ENCODE peak calls at places on chromosomes 11 and 22, in six cellular contexts. Q is left ventricle myocardium inferior, J is ovary, N is foreskin fibroblast, R is testis, X is fibroblast of mammary gland. M is an unnamed sample.

GRCh38 chr11:2404735-2405196 is 4.2 kb downstream of the TSSC4 start:
- DNase-seq in X (no peak), Q (no peak), J (no peak), R (no peak), N (no peak), M (no peak)

GRCh38 chr22:35205956-35206355 is 51.3 kb upstream of the HMGXB4 start:
- DNase-seq in Q (no peak), N (no peak), X (peak; percentile 46), J (no peak), R (no peak), M (peak; percentile 6)

GRCh38 chr22:27416553-27417427 is 384.8 kb downstream of the MN1 start:
- DNase-seq in X (peak; percentile 86), J (no peak), N (peak; percentile 81), Q (no peak), R (no peak), M (peak; percentile 39)

GRCh38 chr11:127411283-127411682 is 410.7 kb upstream of the KIRREL3 start:
- DNase-seq in Q (no peak), R (no peak), J (no peak), X (no peak), N (no peak), M (no peak)

GRCh38 chr11:122040476-122040875 is 75.5 kb downstream of the BLID start:
- DNase-seq in J (no peak), X (no peak), R (no peak), Q (no peak), N (no peak), M (no peak)

GRCh38 chr11:115458877-115459276 is 45.3 kb downstream of the CADM1 start:
- DNase-seq in X (no peak), Q (no peak), N (no peak), R (no peak), J (no peak), M (no peak)

GRCh38 chr22:37358917-37359316 is 68.4 kb downstream of the ELFN2 start:
- DNase-seq in X (no peak), R (no peak), N (no peak), Q (no peak), J (no peak), M (no peak)

GRCh38 chr11:65801153-65801987 is 14.5 kb downstream of the OVOL1 start:
- DNase-seq in R (no peak), N (no peak), Q (no peak), X (no peak), J (no peak), M (no peak)

GRCh38 chr22:47297261-47298016 is 535.0 kb downstream of the TBC1D22A start:
- DNase-seq in X (no peak), J (no peak), R (peak; percentile 9), N (no peak), Q (no peak), M (no peak)

GRCh38 chr11:74417379-74417804 is 19.2 kb upstream of the PGM2L1 start:
- DNase-seq in R (no peak), X (peak; percentile 42), Q (no peak), J (no peak), N (no peak), M (peak; percentile 55)

GRCh38 chr22:37014835-37015586 is 4.2 kb downstream of the TST start:
- DNase-seq in X (no peak), J (no peak), N (no peak), Q (no peak), R (no peak), M (peak; percentile 25)

GRCh38 chr11:134532176-134532920 is 120.3 kb upstream of the B3GAT1 start:
- DNase-seq in Q (no peak), J (no peak), R (peak; percentile 11), X (no peak), N (no peak), M (no peak)

GRCh38 chr11:48129697-48130395 is 86.8 kb upstream of the OR4B1 start:
- DNase-seq in R (no peak), J (no peak), N (no peak), X (no peak), Q (no peak), M (no peak)

GRCh38 chr11:121625784-121626506 is 173.2 kb upstream of the SORL1-AS1 start:
- DNase-seq in Q (peak; percentile 19), J (no peak), X (peak; percentile 45), R (peak; percentile 25), N (no peak), M (no peak)

GRCh38 chr11:27945323-27945722 is 162.6 kb downstream of the KIF18A start:
- DNase-seq in R (no peak), J (no peak), N (no peak), Q (no peak), X (no peak), M (no peak)

GRCh38 chr11:108535384-108535955 is 37.3 kb upstream of the POGLUT3 start:
- DNase-seq in N (no peak), J (no peak), R (no peak), Q (no peak), X (no peak), M (no peak)

GRCh38 chr22:18997306-18997924 is 61.3 kb upstream of the PRODH start:
- DNase-seq in Q (no peak), X (no peak), J (no peak), N (no peak), R (no peak), M (no peak)

GRCh38 chr11:129444274-129444673 is 68.6 kb downstream of the BARX2 start:
- DNase-seq in X (no peak), N (no peak), R (no peak), J (no peak), Q (no peak), M (no peak)

GRCh38 chr11:88051386-88051785 is 123.9 kb downstream of the RAB38 start:
- DNase-seq in J (no peak), N (peak; percentile 24), X (peak; percentile 66), Q (no peak), R (no peak), M (peak; percentile 42)

GRCh38 chr11:12762283-12762682 is 88.1 kb downstream of the TEAD1 start:
- DNase-seq in Q (no peak), J (no peak), R (no peak), N (no peak), X (no peak), M (peak; percentile 40)

GRCh38 chr11:75508051-75508561 is 17.6 kb downstream of the GDPD5 start:
- DNase-seq in N (no peak), Q (no peak), X (no peak), J (no peak), R (no peak), M (no peak)

GRCh38 chr22:24225951-24226350 is 18.9 kb downstream of the GGT5 start:
- DNase-seq in X (no peak), N (no peak), Q (no peak), R (no peak), J (no peak), M (no peak)

GRCh38 chr11:24239016-24239720 is 257.7 kb upstream of the LUZP2 start:
- DNase-seq in R (no peak), Q (no peak), X (peak; percentile 77), N (peak; percentile 2), J (no peak), M (peak; percentile 5)

GRCh38 chr11:62402226-62402625 is 16.6 kb upstream of the SCGB1A1 start:
- DNase-seq in N (no peak), J (peak; percentile 83), R (peak; percentile 73), X (peak; percentile 24), Q (peak; percentile 63), M (peak; percentile 31)

GRCh38 chr22:46798041-46798365 is 35.6 kb downstream of the TBC1D22A start:
- DNase-seq in J (no peak), Q (no peak), X (no peak), R (no peak), N (no peak), M (no peak)

GRCh38 chr11:75450826-75451783 is 18.1 kb upstream of the KLHL35 start:
- DNase-seq in N (no peak), X (no peak), R (peak; percentile 54), J (no peak), Q (no peak), M (no peak)

GRCh38 chr11:11534981-11535380 is 86.8 kb downstream of the GALNT18 start:
- DNase-seq in N (no peak), J (no peak), X (peak; percentile 4), Q (no peak), R (no peak), M (no peak)

GRCh38 chr11:45266693-45267451 is 19.3 kb downstream of the SYT13 start:
- DNase-seq in Q (no peak), J (no peak), R (peak; percentile 85), N (no peak), X (no peak), M (no peak)

DNA sequence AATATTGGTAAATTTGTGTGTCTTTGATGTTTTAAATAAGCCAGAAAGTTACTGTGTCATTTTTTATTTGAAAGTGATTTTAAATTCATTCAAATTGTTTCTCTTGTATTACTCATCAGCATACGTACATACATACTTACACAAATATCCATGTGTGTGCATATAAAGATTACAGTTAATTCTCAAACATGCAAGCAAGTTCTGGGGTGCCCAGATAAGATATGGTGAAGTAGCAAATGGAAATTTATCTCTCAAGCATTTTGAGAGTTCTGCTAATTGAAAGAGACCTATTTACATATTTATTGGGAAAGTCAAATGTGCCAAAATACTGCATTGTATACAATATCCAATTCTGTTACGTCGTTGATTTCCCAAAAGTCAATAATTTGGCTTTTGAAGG is 1024.0 kb upstream of the CNTN5 start:
- DNase-seq in R (no peak), J (no peak), Q (no peak), N (no peak), X (no peak), M (peak; percentile 8)
- H3K4me3 ChIP-seq in R (no peak overlapping the region), J (no peak overlapping the region), Q (no peak overlapping the region), N (no peak overlapping the region), X (no peak overlapping the region), M (no peak overlapping the region)

GRCh38 chr22:41099036-41099435 is 6.6 kb downstream of the EP300 start:
- DNase-seq in N (no peak), J (no peak), R (no peak), Q (no peak), X (no peak), M (no peak)
- TF ChIP-seq CTCF in N (no peak), J (no peak), R (no peak), Q (no peak), X (no peak), M (no peak)

DNA sequence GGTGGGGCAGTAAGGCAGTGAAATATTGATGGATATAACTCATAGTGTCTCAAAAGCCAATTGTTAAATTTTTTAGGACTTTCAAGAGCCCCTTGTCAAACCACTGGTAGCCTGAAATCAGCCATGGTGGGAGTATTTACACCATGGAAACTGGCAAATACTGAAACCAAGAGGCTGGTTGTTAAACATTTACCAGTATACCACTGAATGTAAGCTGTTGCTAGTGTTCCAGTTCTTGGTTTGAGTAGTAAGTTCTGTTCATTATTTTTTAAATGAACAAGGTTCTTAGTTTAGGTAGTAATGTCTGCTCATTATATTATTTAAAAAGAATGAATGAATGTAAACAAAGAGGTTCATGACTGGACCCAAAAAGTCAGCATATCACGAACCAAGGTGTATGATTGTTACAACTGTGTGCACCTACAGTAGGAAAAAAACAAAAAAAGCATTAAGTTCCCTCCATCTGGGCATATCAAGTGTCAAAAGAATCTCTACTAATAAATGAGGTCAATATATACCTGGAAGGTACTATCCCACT is 4.5 kb upstream of the EIF3F start:
- DNase-seq in R (no peak), J (no peak), X (no peak), Q (no peak), N (no peak), M (no peak)
- H3K4me3 ChIP-seq in R (no peak overlapping the region), J (no peak overlapping the region), X (no peak overlapping the region), Q (no peak overlapping the region), N (no peak overlapping the region), M (no peak overlapping the region)

GRCh38 chr11:20342347-20343279 is 20.9 kb upstream of the HTATIP2 start:
- DNase-seq in R (peak; percentile 24), J (no peak), X (no peak), Q (no peak), N (no peak), M (peak; percentile 70)

GRCh38 chr11:20336056-20336455 is 27.5 kb upstream of the HTATIP2 start:
- DNase-seq in Q (no peak), J (no peak), N (no peak), X (no peak), R (no peak), M (no peak)

GRCh38 chr11:20337526-20338154 is 25.9 kb upstream of the HTATIP2 start:
- DNase-seq in J (no peak), R (peak; percentile 25), X (peak; percentile 40), Q (no peak), N (no peak), M (peak; percentile 30)
- TF ChIP-seq CTCF in J (no peak), R (no peak), X (peak; percentile 55), Q (peak; percentile 38), N (peak; percentile 43), M (peak; percentile 47)